ENCODE peak calls at places on chromosome X, in four cellular contexts. I, B, N and A are unnamed samples.

GRCh38 chrX:46791927-46792825 is 33.3 kb upstream of the SLC9A7 start:
- DNase-seq in I (no peak), B (peak), N (no peak), A (peak)

GRCh38 chrX:131072871-131073571 is 14.9 kb downstream of the ARHGAP36 start:
- DNase-seq in I (no peak), B (no peak), N (no peak), A (no peak)

GRCh38 chrX:21638311-21638710 is 19.8 kb downstream of the KLHL34 start:
- DNase-seq in I (no peak), B (peak), N (no peak), A (peak)

GRCh38 chrX:130393451-130394074 is 8.1 kb upstream of the GPR119 start:
- DNase-seq in I (peak), B (peak), N (peak), A (peak)

GRCh38 chrX:104270916-104271512 is 16.3 kb upstream of the ESX1 start:
- DNase-seq in I (peak), B (peak), N (peak), A (peak)

GRCh38 chrX:54029543-54030143 is 14.6 kb downstream of the PHF8 start:
- DNase-seq in I (no peak), B (no peak), N (no peak), A (no peak)

GRCh38 chrX:14352511-14352910 is 176.8 kb upstream of the GLRA2 start:
- DNase-seq in I (no peak), B (no peak), N (no peak), A (peak)

GRCh38 chrX:111181883-111182400 is 86.0 kb downstream of the PAK3 start:
- DNase-seq in I (no peak), B (no peak), N (no peak), A (no peak)

GRCh38 chrX:112636951-112637541 is 42.7 kb downstream of the LHFPL1 start:
- DNase-seq in I (no peak), B (peak), N (no peak), A (peak)

GRCh38 chrX:56231706-56232105 is 450 bp upstream of the KLF8 start:
- DNase-seq in I (peak), B (no peak), N (no peak), A (no peak)
- H3K4me3 ChIP-seq in I (no peak), B (no peak), N (peak), A (no peak)

GRCh38 chrX:93591398-93591797 is 82.0 kb downstream of the NAP1L3 start:
- DNase-seq in I (no peak), B (no peak), N (no peak), A (no peak)
- TF ChIP-seq CTCF in I (no peak), B (no peak), N (no peak), A (no peak)

GRCh38 chrX:115563633-115564182 is 2.7 kb downstream of the PLS3 start:
- DNase-seq in I (no peak), B (no peak), N (no peak), A (peak)
- H3K4me3 ChIP-seq in I (no peak), B (no peak), N (peak), A (peak)

GRCh38 chrX:86805241-86805640 is 657.0 kb downstream of the DACH2 start:
- DNase-seq in I (no peak), B (no peak), N (no peak), A (no peak)

DNA sequence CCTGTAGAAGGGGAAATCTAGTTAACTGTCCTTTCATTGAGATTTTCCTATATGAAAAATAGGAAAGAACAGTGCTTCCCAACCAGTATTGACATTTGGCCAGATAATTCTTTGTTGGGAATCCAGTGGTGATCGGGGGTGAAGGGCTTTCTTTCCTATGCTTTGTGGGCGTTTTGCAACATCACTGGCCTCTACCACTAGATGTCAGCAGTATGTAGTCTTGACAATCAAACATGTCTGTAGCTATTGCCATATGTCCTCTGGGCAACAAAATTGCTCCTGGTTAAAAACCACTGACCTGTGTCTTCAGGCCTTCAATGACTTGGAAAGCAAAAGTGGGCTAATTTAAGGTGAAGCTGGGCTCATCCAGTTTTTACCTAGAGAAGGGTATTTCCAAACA is 658.5 kb downstream of the DACH2 start:
- DNase-seq in I (no peak), B (no peak), N (no peak), A (peak)
- TF ChIP-seq CTCF in I (no peak), B (no peak), N (no peak), A (peak)

GRCh38 chrX:41337140-41337539 is 3.2 kb downstream of the DDX3X start:
- DNase-seq in I (no peak), B (no peak), N (no peak), A (peak)

GRCh38 chrX:41335590-41336331 is 1.8 kb downstream of the DDX3X start:
- DNase-seq in I (no peak), B (peak), N (no peak), A (peak)

GRCh38 chrX:41336447-41336846 is 2.5 kb downstream of the DDX3X start:
- DNase-seq in I (no peak), B (no peak), N (no peak), A (no peak)

GRCh38 chrX:41339148-41339547 is 5.2 kb downstream of the DDX3X start:
- DNase-seq in I (no peak), B (no peak), N (no peak), A (peak)

DNA sequence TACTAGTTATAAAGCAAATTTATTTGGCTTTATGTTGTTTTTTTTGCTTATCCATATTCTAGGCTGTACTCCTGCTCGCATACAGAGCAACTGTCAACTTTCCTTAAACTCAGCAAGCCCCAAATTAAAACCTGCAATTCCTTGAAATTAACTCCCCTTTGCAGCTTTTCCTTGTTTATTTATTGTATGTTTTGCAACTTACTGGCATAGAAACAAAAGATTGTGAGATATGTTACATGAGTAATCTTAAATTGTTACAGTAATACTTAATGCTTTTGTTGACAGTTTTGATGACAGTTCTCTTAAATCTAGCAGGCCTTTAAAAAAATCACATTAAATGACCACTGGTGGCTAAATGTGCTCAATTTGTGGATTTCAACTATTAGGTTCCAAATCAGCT is 4.5 kb downstream of the DDX3X start:
- DNase-seq in I (no peak), B (no peak), N (no peak), A (no peak)
- H3K4me3 ChIP-seq in I (no peak), B (no peak), N (no peak), A (no peak)

GRCh38 chrX:70554948-70555347 is 110.3 kb downstream of the DLG3 start:
- DNase-seq in I (no peak), B (no peak), N (no peak), A (no peak)

GRCh38 chrX:70553516-70553915 is 108.9 kb downstream of the DLG3 start:
- DNase-seq in I (no peak), B (no peak), N (no peak), A (no peak)

GRCh38 chrX:70554523-70554922 is 109.9 kb downstream of the DLG3 start:
- DNase-seq in I (no peak), B (no peak), N (no peak), A (no peak)

GRCh38 chrX:70552174-70552704 is 107.6 kb downstream of the DLG3 start:
- DNase-seq in I (no peak), B (no peak), N (no peak), A (no peak)

DNA sequence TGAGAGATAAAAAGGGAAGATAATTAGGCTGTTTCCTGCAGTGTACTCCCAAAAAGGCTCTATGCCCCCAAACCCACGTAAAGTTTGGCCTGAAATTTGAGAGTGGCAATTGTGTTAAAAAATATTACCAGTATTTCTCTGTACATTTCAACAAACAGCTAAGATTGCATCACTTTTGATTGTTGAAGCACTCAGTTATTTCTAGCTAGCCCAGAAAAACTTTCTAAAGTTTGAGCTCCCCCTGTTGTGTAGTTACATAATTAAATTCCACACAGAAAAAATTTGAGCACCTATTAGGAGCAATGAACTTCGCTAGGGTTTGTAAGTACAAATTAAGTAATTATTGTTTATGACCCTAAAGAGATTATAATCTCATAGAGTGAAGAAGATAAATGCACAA is 109.4 kb downstream of the DLG3 start:
- DNase-seq in I (no peak), B (peak), N (no peak), A (peak)
- TF ChIP-seq CTCF in I (no peak), B (peak), N (peak), A (no peak)